ENCODE peak calls at places on chromosomes 3 and 15, in seven cellular contexts. B is stimulated activated effector memory CD8-positive, alpha-beta T cell treated with anti-CD3 and anti-CD28 coated beads, Interleukin-12 subunit alpha, Interleukin-12 subunit beta, amount 100 ng/mL, for 72 hours; S is fibroblast of the conjunctiva; Y is GM23338; I is right atrium auricular region; C is frontal cortex; U is activated CD8-positive, alpha-beta memory T cell treated with anti-CD3 and anti-CD28 coated beads, Interleukin-2, amount 50 U/mL, for 4 hours. O is an unnamed sample.

GRCh38 chr3:12190832-12191231 is 32.1 kb upstream of the TIMP4 start:
- DNase-seq in B (no peak), S (no peak), Y (no peak), I (peak), C (no peak), U (no peak), O (no peak)

GRCh38 chr3:138833908-138834358 is 795 bp downstream of the PIK3CB start:
- DNase-seq in B (no peak), S (no peak), Y (peak), I (no peak), C (peak), U (no peak), O (peak)

GRCh38 chr3:14784087-14784596 is 34.6 kb upstream of the FGD5 start:
- DNase-seq in B (no peak), S (no peak), Y (peak), I (no peak), C (no peak), U (no peak), O (peak)

GRCh38 chr3:171654809-171655208 is 155.5 kb downstream of the PLD1 start:
- DNase-seq in B (no peak), S (peak), Y (no peak), I (peak), C (no peak), U (no peak), O (no peak)

GRCh38 chr15:31031471-31032064 is 40.1 kb upstream of the MTMR10 start:
- DNase-seq in B (no peak), S (no peak), Y (no peak), I (no peak), C (no peak), U (no peak), O (no peak)

GRCh38 chr3:112770026-112770626 is 76.5 kb downstream of the CD200R1L start:
- DNase-seq in B (peak), S (no peak), Y (peak), I (no peak), C (no peak), U (no peak), O (no peak)

GRCh38 chr15:36371509-36371908 is 207.9 kb upstream of the CDIN1 start:
- DNase-seq in B (no peak), S (no peak), Y (no peak), I (no peak), C (no peak), U (no peak), O (no peak)

GRCh38 chr3:37652405-37652804 is 209.3 kb upstream of the CTDSPL start:
- DNase-seq in B (no peak), S (no peak), Y (no peak), I (no peak), C (no peak), U (no peak), O (no peak)

GRCh38 chr3:188259611-188260010 is 105.7 kb downstream of the LPP start:
- DNase-seq in B (no peak), S (no peak), Y (no peak), I (no peak), C (no peak), U (no peak), O (no peak)

GRCh38 chr15:28098766-28099554 is at the start of gene OCA2:
- DNase-seq in B (no peak), S (peak), Y (peak), I (no peak), C (no peak), U (peak), O (peak)

GRCh38 chr3:106881177-106881576 is 496.1 kb upstream of the CCDC54 start:
- DNase-seq in B (no peak), S (no peak), Y (no peak), I (no peak), C (no peak), U (no peak), O (no peak)

O was measured in neural progenitor cell.